ENCODE peak calls at places on chromosomes 5 and 9, in eight cellular contexts. One of them, this sample, is unnamed.

GRCh38 chr5:113112435-113112834 is 135.8 kb downstream of the DCP2 start:
- DNase-seq in Right ventricle myocardium inferior: no peak
- DNase-seq in Right ventricle myocardium superior: no peak
- DNase-seq in right cardiac atrium: peak; percentile 66
- DNase-seq in substantia nigra: no peak
- DNase-seq in adrenal gland: peak; percentile 60
- DNase-seq in IMR-90: peak; percentile 68
- DNase-seq in hepatic stellate cell: no peak
- DNase-seq in this sample: peak; percentile 84

GRCh38 chr9:129378241-129378661 is 200.2 kb upstream of the IER5L start:
- DNase-seq in Right ventricle myocardium inferior: no peak
- DNase-seq in Right ventricle myocardium superior: no peak
- DNase-seq in IMR-90: no peak
- DNase-seq in right cardiac atrium: no peak
- DNase-seq in substantia nigra: no peak
- DNase-seq in adrenal gland: no peak
- DNase-seq in hepatic stellate cell: no peak
- DNase-seq in this sample: no peak

GRCh38 chr5:125912028-125912427 is 511.2 kb upstream of the GRAMD2B start:
- DNase-seq in hepatic stellate cell: no peak
- DNase-seq in adrenal gland: no peak
- DNase-seq in substantia nigra: no peak
- DNase-seq in Right ventricle myocardium inferior: no peak
- DNase-seq in IMR-90: no peak
- DNase-seq in right cardiac atrium: no peak
- DNase-seq in Right ventricle myocardium superior: no peak
- DNase-seq in this sample: no peak

GRCh38 chr9:120526493-120526892 is 53.5 kb downstream of the CDK5RAP2 start:
- DNase-seq in adrenal gland: no peak
- DNase-seq in IMR-90: no peak
- DNase-seq in right cardiac atrium: no peak
- DNase-seq in substantia nigra: no peak
- DNase-seq in hepatic stellate cell: no peak
- DNase-seq in Right ventricle myocardium superior: no peak
- DNase-seq in Right ventricle myocardium inferior: no peak
- DNase-seq in this sample: no peak

GRCh38 chr5:453725-454481 is 10.9 kb downstream of the EXOC3 start:
- DNase-seq in adrenal gland: peak; percentile 4
- DNase-seq in IMR-90: no peak
- DNase-seq in Right ventricle myocardium inferior: no peak
- DNase-seq in right cardiac atrium: no peak
- DNase-seq in Right ventricle myocardium superior: peak; percentile 24
- DNase-seq in substantia nigra: no peak
- DNase-seq in hepatic stellate cell: no peak
- DNase-seq in this sample: no peak

GRCh38 chr5:82307431-82307830 is 29.3 kb upstream of the RPS23 start:
- DNase-seq in IMR-90: no peak
- DNase-seq in right cardiac atrium: no peak
- DNase-seq in substantia nigra: no peak
- DNase-seq in adrenal gland: no peak
- DNase-seq in Right ventricle myocardium inferior: no peak
- DNase-seq in hepatic stellate cell: no peak
- DNase-seq in Right ventricle myocardium superior: no peak
- DNase-seq in this sample: peak; percentile 23

GRCh38 chr9:37953775-37954437 is 50.0 kb upstream of the SLC25A51 start:
- DNase-seq in adrenal gland: peak; percentile 84
- DNase-seq in hepatic stellate cell: peak; percentile 94
- DNase-seq in Right ventricle myocardium inferior: no peak
- DNase-seq in substantia nigra: no peak
- DNase-seq in right cardiac atrium: peak; percentile 56
- DNase-seq in IMR-90: peak; percentile 100
- DNase-seq in Right ventricle myocardium superior: no peak
- DNase-seq in this sample: peak; percentile 98

GRCh38 chr5:109454726-109455505 is 45.1 kb upstream of the PJA2 start:
- DNase-seq in IMR-90: peak; percentile 35
- DNase-seq in substantia nigra: no peak
- DNase-seq in Right ventricle myocardium superior: no peak
- DNase-seq in right cardiac atrium: no peak
- DNase-seq in hepatic stellate cell: no peak
- DNase-seq in Right ventricle myocardium inferior: no peak
- DNase-seq in adrenal gland: no peak
- DNase-seq in this sample: peak; percentile 85

GRCh38 chr5:149631506-149631905 is 50.2 kb downstream of the ARHGEF37 start:
- DNase-seq in right cardiac atrium: no peak
- DNase-seq in substantia nigra: no peak
- DNase-seq in Right ventricle myocardium inferior: no peak
- DNase-seq in adrenal gland: no peak
- DNase-seq in Right ventricle myocardium superior: no peak
- DNase-seq in hepatic stellate cell: no peak
- DNase-seq in IMR-90: no peak
- DNase-seq in this sample: no peak

GRCh38 chr9:70868661-70869652 is 252.5 kb downstream of the TRPM3 start:
- DNase-seq in right cardiac atrium: peak; percentile 36
- DNase-seq in substantia nigra: no peak
- DNase-seq in hepatic stellate cell: no peak
- DNase-seq in adrenal gland: peak; percentile 39
- DNase-seq in IMR-90: no peak
- DNase-seq in Right ventricle myocardium inferior: no peak
- DNase-seq in Right ventricle myocardium superior: no peak
- DNase-seq in this sample: no peak

GRCh38 chr9:79654591-79654990 is 82.8 kb downstream of the TLE4 start:
- DNase-seq in adrenal gland: no peak
- DNase-seq in IMR-90: no peak
- DNase-seq in right cardiac atrium: no peak
- DNase-seq in substantia nigra: no peak
- DNase-seq in hepatic stellate cell: no peak
- DNase-seq in Right ventricle myocardium inferior: no peak
- DNase-seq in Right ventricle myocardium superior: no peak
- DNase-seq in this sample: no peak

GRCh38 chr9:37486616-37487544 is 1.1 kb downstream of the POLR1E start:
- DNase-seq in adrenal gland: peak; percentile 81
- DNase-seq in right cardiac atrium: peak; percentile 77
- DNase-seq in hepatic stellate cell: peak; percentile 70
- DNase-seq in Right ventricle myocardium superior: peak; percentile 58
- DNase-seq in substantia nigra: no peak
- DNase-seq in Right ventricle myocardium inferior: no peak
- DNase-seq in IMR-90: peak; percentile 98
- DNase-seq in this sample: peak; percentile 98

GRCh38 chr9:83441390-83441789 is 96.8 kb downstream of the FRMD3 start:
- DNase-seq in Right ventricle myocardium inferior: no peak
- DNase-seq in adrenal gland: peak; percentile 61
- DNase-seq in Right ventricle myocardium superior: no peak
- DNase-seq in substantia nigra: no peak
- DNase-seq in right cardiac atrium: peak; percentile 51
- DNase-seq in IMR-90: no peak
- DNase-seq in hepatic stellate cell: no peak
- DNase-seq in this sample: no peak

GRCh38 chr5:122316652-122317051 is 4.6 kb downstream of the SNCAIP start:
- DNase-seq in Right ventricle myocardium inferior: no peak
- DNase-seq in IMR-90: no peak
- DNase-seq in right cardiac atrium: no peak
- DNase-seq in Right ventricle myocardium superior: no peak
- DNase-seq in adrenal gland: no peak
- DNase-seq in substantia nigra: no peak
- DNase-seq in hepatic stellate cell: no peak
- DNase-seq in this sample: no peak

GRCh38 chr5:592158-592557 is 20.0 kb upstream of the CEP72 start:
- DNase-seq in hepatic stellate cell: no peak
- DNase-seq in right cardiac atrium: no peak
- DNase-seq in IMR-90: no peak
- DNase-seq in Right ventricle myocardium superior: no peak
- DNase-seq in adrenal gland: no peak
- DNase-seq in substantia nigra: no peak
- DNase-seq in Right ventricle myocardium inferior: no peak
- DNase-seq in this sample: no peak

GRCh38 chr5:179294891-179295777 is 50.1 kb downstream of the ADAMTS2 start:
- DNase-seq in IMR-90: no peak
- DNase-seq in adrenal gland: no peak
- DNase-seq in right cardiac atrium: peak; percentile 78
- DNase-seq in hepatic stellate cell: no peak
- DNase-seq in Right ventricle myocardium inferior: peak; percentile 72
- DNase-seq in Right ventricle myocardium superior: peak; percentile 53
- DNase-seq in substantia nigra: no peak
- DNase-seq in this sample: peak; percentile 92

GRCh38 chr9:120873512-120873911 is 3.5 kb downstream of the PHF19 start:
- DNase-seq in right cardiac atrium: no peak
- DNase-seq in IMR-90: no peak
- DNase-seq in substantia nigra: no peak
- DNase-seq in adrenal gland: no peak
- DNase-seq in Right ventricle myocardium superior: no peak
- DNase-seq in hepatic stellate cell: no peak
- DNase-seq in Right ventricle myocardium inferior: no peak
- DNase-seq in this sample: no peak

GRCh38 chr9:1804128-1804865 is 210.8 kb upstream of the SMARCA2 start:
- DNase-seq in Right ventricle myocardium superior: no peak
- DNase-seq in Right ventricle myocardium inferior: no peak
- DNase-seq in IMR-90: no peak
- DNase-seq in right cardiac atrium: no peak
- DNase-seq in adrenal gland: no peak
- DNase-seq in hepatic stellate cell: no peak
- DNase-seq in substantia nigra: no peak
- DNase-seq in this sample: no peak

GRCh38 chr5:89457411-89458329 is 574.7 kb upstream of the MEF2C start:
- DNase-seq in Right ventricle myocardium superior: peak; percentile 61
- DNase-seq in right cardiac atrium: peak; percentile 78
- DNase-seq in hepatic stellate cell: no peak
- DNase-seq in adrenal gland: peak; percentile 49
- DNase-seq in substantia nigra: no peak
- DNase-seq in IMR-90: no peak
- DNase-seq in Right ventricle myocardium inferior: no peak
- DNase-seq in this sample: peak; percentile 91

GRCh38 chr9:70952131-70952727 is 169.2 kb downstream of the TRPM3 start:
- DNase-seq in Right ventricle myocardium superior: no peak
- DNase-seq in hepatic stellate cell: no peak
- DNase-seq in IMR-90: no peak
- DNase-seq in adrenal gland: no peak
- DNase-seq in substantia nigra: no peak
- DNase-seq in Right ventricle myocardium inferior: no peak
- DNase-seq in right cardiac atrium: no peak
- DNase-seq in this sample: no peak

This sample was measured in GM23248.